ENCODE peak calls at places on chromosomes 3 and 15, in four cellular contexts. A is A549, Y is WTC11, E is K562. V is an unnamed sample.

GRCh38 chr3:8416965-8417364 is 84.7 kb upstream of the LMCD1 start:
- DNase-seq in A (no peak), E (peak), Y (peak), V (no peak)

GRCh38 chr3:128424508-128425069 is 42.1 kb downstream of the DNAJB8 start:
- DNase-seq in E (peak), Y (no peak), A (no peak), V (no peak)

GRCh38 chr3:149657458-149657795 is 398 bp downstream of the WWTR1 start:
- DNase-seq in Y (no peak), A (peak), E (no peak), V (no peak)

GRCh38 chr15:38961886-38962285 is 397.3 kb upstream of the RASGRP1 start:
- DNase-seq in A (no peak), Y (no peak), E (no peak), V (no peak)

GRCh38 chr15:81301815-81302399 is 22.0 kb downstream of the STARD5 start:
- DNase-seq in Y (no peak), E (no peak), A (no peak), V (no peak)

GRCh38 chr3:70813306-70813705 is 500.9 kb upstream of the MDFIC2 start:
- DNase-seq in E (no peak), A (no peak), Y (no peak), V (no peak)

GRCh38 chr3:58630710-58631092 is 35.9 kb downstream of the FAM3D start:
- DNase-seq in Y (no peak), A (no peak), E (no peak), V (no peak)

GRCh38 chr15:85587707-85588441 is 206.9 kb downstream of the KLHL25 start:
- DNase-seq in Y (no peak), E (no peak), A (no peak), V (no peak)

GRCh38 chr3:25854214-25854613 is 64.3 kb downstream of the OXSM start:
- DNase-seq in A (no peak), E (no peak), Y (no peak), V (no peak)

GRCh38 chr15:76321171-76321570 is 9.9 kb upstream of the ETFA start:
- DNase-seq in A (no peak), Y (no peak), E (no peak), V (no peak)

GRCh38 chr3:119625451-119626153 is 27.9 kb downstream of the PLA1A start:
- DNase-seq in E (no peak), Y (no peak), A (no peak), V (no peak)

GRCh38 chr3:98962189-98962930 is 60.9 kb upstream of the DCBLD2 start:
- DNase-seq in A (peak), E (no peak), Y (no peak), V (peak)

GRCh38 chr3:136048068-136048467 is 82.5 kb downstream of the PPP2R3A start:
- DNase-seq in E (no peak), A (no peak), Y (no peak), V (no peak)

GRCh38 chr15:65368646-65369045 is 9.2 kb downstream of the IGDCC3 start:
- DNase-seq in E (no peak), Y (no peak), A (no peak), V (no peak)

GRCh38 chr15:70057931-70058641 is 39.6 kb downstream of the TLE3 start:
- DNase-seq in Y (peak), E (no peak), A (no peak), V (no peak)

GRCh38 chr3:123444023-123444422 is 4.9 kb downstream of the ADCY5 start:
- DNase-seq in Y (no peak), E (no peak), A (no peak), V (no peak)

GRCh38 chr3:51967384-51968174 is at the start of gene PCBP4:
- DNase-seq in Y (peak), A (no peak), E (peak), V (peak)

GRCh38 chr3:146953523-146954125 is 348.5 kb upstream of the PLSCR5 start:
- DNase-seq in E (no peak), A (no peak), Y (no peak), V (no peak)

GRCh38 chr3:80492162-80492561 is 724.4 kb upstream of the ROBO1 start:
- DNase-seq in Y (no peak), A (no peak), E (no peak), V (no peak)

GRCh38 chr3:42192334-42193200 is 73.4 kb downstream of the CCK start:
- DNase-seq in A (no peak), E (no peak), Y (no peak), V (no peak)

GRCh38 chr15:30033763-30034162 is 49.0 kb upstream of the GOLGA8J start:
- DNase-seq in E (no peak), Y (no peak), A (no peak), V (no peak)

GRCh38 chr3:67083277-67083676 is 85.2 kb downstream of the KBTBD8 start:
- DNase-seq in Y (no peak), A (no peak), E (no peak), V (no peak)

GRCh38 chr3:190101320-190102117 is 19.2 kb downstream of the P3H2 start:
- DNase-seq in Y (no peak), E (no peak), A (no peak), V (no peak)

GRCh38 chr3:143736651-143737050 is 111.6 kb downstream of the SLC9A9 start:
- DNase-seq in Y (no peak), A (no peak), E (no peak), V (no peak)

GRCh38 chr15:82021021-82021420 is 24.8 kb downstream of the MEX3B start:
- DNase-seq in Y (no peak), A (no peak), E (no peak), V (no peak)

GRCh38 chr3:12578742-12579141 is 21.9 kb downstream of the MKRN2 start:
- DNase-seq in E (peak), A (no peak), Y (no peak), V (no peak)

GRCh38 chr3:33729993-33730392 is 11.9 kb upstream of the CLASP2 start:
- DNase-seq in Y (no peak), E (no peak), A (no peak), V (no peak)

GRCh38 chr15:83380682-83381081 is 66.5 kb upstream of the SH3GL3 start:
- DNase-seq in A (peak), E (peak), Y (peak), V (peak)

GRCh38 chr15:55800216-55800615 is 57.3 kb upstream of the PRTG start:
- DNase-seq in A (no peak), Y (no peak), E (no peak), V (no peak)

GRCh38 chr3:179819379-179819778 is 166.5 kb downstream of the USP13 start:
- DNase-seq in Y (no peak), E (no peak), A (no peak), V (no peak)

GRCh38 chr3:42501681-42502428 is 588 bp upstream of the VIPR1 start:
- DNase-seq in E (peak), A (no peak), Y (peak), V (peak)

GRCh38 chr3:141913150-141913811 is 36.8 kb downstream of the ATP1B3 start:
- DNase-seq in Y (no peak), A (peak), E (peak), V (peak)

DNA sequence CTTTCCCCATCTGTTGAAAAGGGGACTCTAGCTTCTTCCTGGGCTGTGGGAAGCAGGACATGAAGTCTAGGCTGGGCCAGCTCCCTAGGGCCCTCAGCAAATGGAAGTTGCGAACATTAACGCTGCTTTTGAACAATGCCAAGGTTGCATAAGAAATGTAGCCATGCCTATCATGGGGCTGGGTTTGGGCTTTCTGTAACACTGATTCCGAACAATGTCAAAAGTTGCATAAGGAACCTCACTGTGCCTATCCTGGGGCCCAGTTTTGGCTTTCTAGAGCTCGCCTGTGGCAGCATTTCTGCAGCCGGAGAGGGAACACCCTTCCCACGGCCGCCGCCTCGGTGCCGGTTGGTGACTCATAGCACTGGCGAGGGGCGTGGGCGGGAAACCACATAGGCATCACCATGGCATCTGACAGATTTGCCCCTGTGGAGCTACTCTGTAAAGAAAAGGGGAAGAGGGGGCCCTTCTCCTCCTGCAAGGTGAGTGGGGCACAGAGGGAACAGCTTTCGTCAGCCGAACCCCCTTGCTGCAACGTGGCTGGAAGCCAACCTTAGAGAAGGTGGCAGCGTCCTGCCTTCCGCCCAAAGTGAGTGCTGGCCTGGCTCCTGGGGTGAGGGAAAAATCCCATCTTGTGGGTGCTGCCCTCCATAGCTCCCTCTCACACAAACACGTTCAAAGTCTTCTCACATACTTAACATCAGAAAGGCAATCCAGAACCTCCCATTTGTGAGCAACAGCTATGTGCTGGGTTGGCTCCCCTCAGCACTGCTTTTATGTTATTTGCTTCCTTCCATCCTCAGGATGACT is 46.6 kb upstream of the ATP2B2 start:
- DNase-seq in Y (no peak), A (peak), E (peak), V (no peak)
- TF ChIP-seq HMGXB4 in Y (no peak), A (no peak), E (no peak), V (no peak)

DNA sequence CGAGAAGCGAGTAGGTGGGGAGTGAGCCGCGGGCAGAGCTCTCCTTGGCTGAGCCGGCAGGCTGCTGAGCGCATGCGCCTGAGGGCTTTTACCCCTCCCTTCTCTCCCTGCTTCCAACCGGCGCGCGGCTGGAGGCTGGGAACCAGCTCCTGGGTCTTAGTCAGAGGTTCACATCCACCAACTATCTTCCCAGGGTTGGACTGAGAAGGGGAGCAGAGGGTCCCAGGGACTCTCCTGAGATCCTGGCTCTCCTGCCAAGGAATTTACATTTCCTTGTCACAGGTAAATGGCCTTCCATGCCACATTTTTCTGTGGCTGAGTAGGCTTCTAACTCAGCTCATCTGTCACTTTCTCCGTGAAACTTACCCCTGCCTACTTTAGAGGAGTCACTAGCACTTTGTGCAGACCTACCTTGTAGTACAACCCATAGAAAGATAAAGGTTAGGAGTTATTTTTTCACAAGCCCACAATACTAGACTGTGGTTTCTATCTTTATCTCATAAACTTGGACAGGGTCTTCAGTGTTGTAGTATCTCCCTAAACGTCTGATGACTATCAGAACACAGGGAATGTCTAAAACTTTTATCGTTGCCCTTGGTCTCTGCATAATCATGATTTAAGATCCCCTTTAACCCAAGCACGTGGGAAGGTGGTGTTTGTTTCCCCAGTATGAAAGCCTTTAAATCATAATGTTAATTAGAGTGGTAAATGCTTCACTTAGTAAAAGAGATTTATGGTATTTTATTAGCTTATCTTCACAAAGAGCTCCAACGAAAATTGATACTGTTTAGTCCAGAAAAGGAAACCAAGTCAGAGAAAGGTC is 617 bp upstream of the TBC1D5 start:
- DNase-seq in A (peak), E (peak), Y (no peak), V (no peak)
- TF ChIP-seq HMGXB4 in A (no peak), E (no peak), Y (no peak), V (no peak)

GRCh38 chr15:74179983-74180688 is 6.6 kb downstream of the ISLR start:
- DNase-seq in Y (no peak), A (no peak), E (no peak), V (no peak)

GRCh38 chr15:74180689-74181602 is 7.4 kb downstream of the ISLR start:
- DNase-seq in Y (no peak), A (no peak), E (no peak), V (no peak)

GRCh38 chr15:74184582-74185091 is 11.1 kb downstream of the ISLR start:
- DNase-seq in Y (no peak), E (no peak), A (no peak), V (no peak)

GRCh38 chr15:74179101-74179841 is 5.8 kb downstream of the ISLR start:
- DNase-seq in A (no peak), E (no peak), Y (no peak), V (no peak)

GRCh38 chr15:74182131-74182530 is 8.6 kb downstream of the ISLR start:
- DNase-seq in Y (no peak), A (no peak), E (no peak), V (no peak)
- TF ChIP-seq HMGXB4 in Y (no peak), A (no peak), E (no peak), V (no peak)

DNA sequence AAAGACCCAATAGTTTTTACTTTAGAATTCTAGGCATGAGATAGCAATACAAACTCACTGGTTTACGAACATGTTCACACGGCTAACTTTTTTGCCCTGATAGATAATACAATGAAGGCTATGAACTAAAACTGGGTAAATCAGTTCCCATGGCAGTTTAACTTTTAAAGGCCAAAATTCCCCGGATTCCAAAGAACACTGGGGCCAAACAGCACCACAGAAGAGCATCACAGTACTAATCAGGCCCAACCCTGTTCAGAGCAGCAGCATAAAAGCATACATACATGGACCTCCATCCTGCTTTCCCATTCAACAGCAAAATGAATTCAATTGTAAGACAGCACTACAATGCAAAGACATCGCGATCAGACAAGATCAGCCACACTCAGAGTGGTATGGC is 540.3 kb upstream of the CCDC54 start:
- DNase-seq in Y (no peak), A (no peak), E (no peak), V (no peak)
- TF ChIP-seq HMGXB4 in Y (no peak), A (no peak), E (no peak), V (no peak)

GRCh38 chr3:100080573-100080972 is 33.7 kb downstream of the FILIP1L start:
- DNase-seq in Y (no peak), E (no peak), A (no peak), V (peak)

GRCh38 chr3:100082108-100082642 is 32.1 kb downstream of the FILIP1L start:
- DNase-seq in Y (no peak), E (peak), A (no peak), V (no peak)

GRCh38 chr3:100084100-100084806 is 30.0 kb downstream of the FILIP1L start:
- DNase-seq in A (no peak), E (no peak), Y (no peak), V (no peak)

GRCh38 chr3:100082724-100083123 is 31.6 kb downstream of the FILIP1L start:
- DNase-seq in E (no peak), A (no peak), Y (no peak), V (no peak)

DNA sequence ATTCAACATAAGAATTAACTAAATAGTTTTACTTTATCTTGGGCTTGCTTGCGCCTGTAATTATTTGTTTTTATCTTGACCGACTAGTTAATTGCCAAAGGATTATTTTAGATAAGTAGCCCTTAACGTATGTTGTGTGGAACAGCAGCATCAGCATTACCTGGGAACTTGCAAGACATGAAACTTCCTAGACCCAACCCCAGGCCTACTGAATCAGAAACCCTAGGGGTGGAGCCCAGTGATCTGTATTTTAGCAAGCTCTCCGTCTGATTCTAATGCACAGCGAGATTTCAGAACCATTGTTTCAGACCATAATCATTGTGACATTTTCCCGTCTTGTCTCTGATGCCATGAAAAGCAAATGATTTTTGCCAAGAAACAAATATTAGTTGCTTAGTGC is 31.1 kb downstream of the FILIP1L start:
- DNase-seq in E (no peak), A (no peak), Y (no peak), V (no peak)
- TF ChIP-seq HMGXB4 in E (no peak), A (no peak), Y (no peak), V (no peak)

GRCh38 chr3:48125026-48125704 is 63.1 kb downstream of the CDC25A start:
- DNase-seq in A (no peak), E (no peak), Y (no peak), V (no peak)
- TF ChIP-seq HMGXB4 in A (no peak), E (no peak), Y (no peak), V (no peak)

DNA sequence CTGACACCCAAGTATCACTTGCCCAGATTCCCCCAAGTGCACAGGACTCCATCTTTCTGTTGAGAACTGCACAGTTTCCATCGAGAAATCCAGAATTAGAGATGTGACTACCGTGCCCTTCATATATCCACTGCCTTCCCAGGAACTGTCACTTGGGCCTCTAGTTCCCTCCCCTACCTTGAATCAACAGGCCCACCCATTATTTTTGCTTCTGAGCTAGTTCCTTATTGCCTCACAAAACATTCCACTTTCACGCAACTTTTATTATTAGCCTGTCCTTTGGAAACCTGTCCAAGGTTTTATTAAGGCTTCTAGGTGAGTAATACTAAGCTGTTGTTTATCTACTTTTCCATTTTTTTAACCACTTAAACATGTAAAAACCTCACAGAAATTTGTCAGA is 17.1 kb upstream of the SLC30A4 start:
- DNase-seq in E (no peak), A (no peak), Y (no peak), V (no peak)
- TF ChIP-seq HMGXB4 in E (no peak), A (no peak), Y (no peak), V (no peak)

DNA sequence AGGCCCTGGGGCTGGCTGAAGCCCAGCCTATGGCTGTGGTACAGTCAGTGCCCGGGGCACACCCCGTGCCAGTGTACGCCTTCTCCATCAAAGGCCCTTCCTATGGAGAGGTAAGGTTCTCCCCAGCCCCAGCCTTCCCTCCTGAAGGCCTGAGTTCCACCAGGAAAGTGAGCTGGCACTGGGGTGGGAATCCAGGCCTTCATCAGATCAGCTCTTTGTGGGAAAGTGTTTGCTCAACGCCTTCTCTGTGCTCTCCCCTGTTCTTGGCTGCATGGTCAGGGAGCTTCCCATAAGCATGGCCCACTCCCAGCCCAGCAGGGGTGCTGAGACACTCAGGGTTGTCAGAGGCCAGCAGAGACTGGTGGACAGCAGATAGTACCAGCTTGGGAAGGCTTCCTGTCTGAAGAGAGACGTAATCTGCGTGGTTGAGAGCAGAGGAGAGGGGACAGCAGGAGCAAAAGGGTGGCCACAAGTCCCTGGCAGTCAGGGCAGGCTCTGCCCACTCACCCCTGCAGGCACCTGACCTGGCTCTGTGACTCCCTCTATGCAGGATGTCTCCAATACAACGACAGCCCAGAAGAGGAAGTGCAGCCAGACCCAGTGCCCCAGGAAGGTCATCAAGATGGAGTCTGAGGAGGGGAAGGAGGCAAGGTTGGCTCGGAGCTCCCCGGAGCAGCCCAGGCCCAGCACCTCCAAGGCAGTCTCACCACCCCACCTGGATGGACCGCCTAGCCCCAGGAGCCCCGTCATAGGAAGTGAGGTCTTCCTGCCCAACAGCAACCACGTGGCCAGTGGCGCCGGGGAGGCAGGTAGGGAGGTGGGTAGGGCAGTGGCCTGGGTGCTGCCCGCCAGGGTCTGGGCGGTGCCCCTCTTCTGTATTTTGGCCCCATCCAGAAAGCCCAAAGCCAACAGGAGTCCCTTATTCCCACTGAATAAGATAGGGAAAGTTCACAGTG is 38.4 kb downstream of the PML start:
- DNase-seq in A (no peak), Y (no peak), E (no peak), V (no peak)
- TF ChIP-seq HMGXB4 in A (no peak), Y (no peak), E (no peak), V (no peak)

GRCh38 chr3:43794776-43795175 is 104.0 kb downstream of the ABHD5 start:
- DNase-seq in E (no peak), A (no peak), Y (no peak), V (no peak)
- TF ChIP-seq HMGXB4 in E (no peak), A (no peak), Y (no peak), V (no peak)